ENCODE peak calls at places on chromosomes 13 and 19, in five cellular contexts. B is A549, C is right lobe of liver, S is adrenal gland, R is heart left ventricle. A is an unnamed sample.

GRCh38 chr19:30648321-30648720 is 276.1 kb downstream of the ZNF536 start:
- DNase-seq in S (no peak), C (no peak), R (no peak), B (no peak), A (no peak)

GRCh38 chr19:6248856-6249255 is 30.9 kb downstream of the MLLT1 start:
- DNase-seq in C (no peak), B (no peak), S (no peak), R (no peak), A (no peak)

GRCh38 chr19:44807652-44808462 is 1.0 kb upstream of the BCAM start:
- DNase-seq in S (peak; percentile 52), C (peak; percentile 82), B (peak; percentile 82), R (peak; percentile 36), A (peak; percentile 91)

GRCh38 chr13:19672990-19673389 is 39.5 kb downstream of the MPHOSPH8 start:
- DNase-seq in B (no peak), R (no peak), S (peak; percentile 37), C (no peak), A (no peak)

GRCh38 chr13:98826156-98826555 is 73.7 kb upstream of the SLC15A1 start:
- DNase-seq in B (no peak), C (no peak), R (no peak), S (no peak), A (no peak)

GRCh38 chr19:6754653-6755463 is 12.4 kb downstream of the SH2D3A start:
- DNase-seq in C (peak; percentile 18), B (no peak), S (no peak), R (no peak), A (no peak)

GRCh38 chr19:1214862-1215731 is 9.5 kb downstream of the STK11 start:
- DNase-seq in S (peak; percentile 93), R (peak; percentile 74), B (no peak), C (peak; percentile 79), A (peak; percentile 93)

GRCh38 chr19:6766357-6767080 is 716 bp downstream of the SH2D3A start:
- DNase-seq in B (no peak), S (no peak), R (no peak), C (no peak), A (no peak)

GRCh38 chr13:73220966-73221720 is 162.3 kb downstream of the KLF5 start:
- DNase-seq in C (no peak), S (no peak), B (no peak), R (no peak), A (no peak)

GRCh38 chr13:65710514-65710913 is 1519.6 kb downstream of the PCDH9 start:
- DNase-seq in B (no peak), R (no peak), C (no peak), S (no peak), A (no peak)

GRCh38 chr13:101945435-101945834 is 456.4 kb downstream of the FGF14 start:
- DNase-seq in S (no peak), R (no peak), C (no peak), B (no peak), A (no peak)

GRCh38 chr13:75968103-75968838 is 332.1 kb downstream of the LMO7 start:
- DNase-seq in S (no peak), R (no peak), B (no peak), C (no peak), A (no peak)

GRCh38 chr19:53962887-53963435 is at the start of gene CACNG8:
- DNase-seq in R (no peak), C (peak; percentile 40), B (no peak), S (no peak), A (no peak)

GRCh38 chr19:42450314-42450934 is 7.7 kb upstream of the CXCL17 start:
- DNase-seq in C (peak; percentile 81), R (peak; percentile 79), B (peak; percentile 97), S (peak; percentile 78), A (peak; percentile 88)

GRCh38 chr13:112885782-112886268 is 83.2 kb upstream of the MCF2L start:
- DNase-seq in R (peak; percentile 75), C (peak; percentile 94), S (peak; percentile 91), B (peak; percentile 20), A (peak; percentile 95)

GRCh38 chr13:112245959-112246358 is 130.2 kb upstream of the SPACA7 start:
- DNase-seq in C (no peak), S (no peak), R (no peak), B (no peak), A (no peak)

GRCh38 chr13:39186205-39186880 is 148.1 kb downstream of the NHLRC3 start:
- DNase-seq in B (no peak), R (no peak), S (no peak), C (no peak), A (no peak)

GRCh38 chr13:61954092-61954491 is 538.4 kb upstream of the PCDH20 start:
- DNase-seq in B (no peak), R (no peak), C (no peak), S (no peak), A (no peak)

GRCh38 chr13:31008400-31009115 is 76.1 kb downstream of the TEX26 start:
- DNase-seq in R (no peak), C (no peak), B (no peak), S (no peak), A (no peak)

GRCh38 chr13:33578786-33579185 is 239.2 kb upstream of the RFC3 start:
- DNase-seq in C (no peak), S (no peak), R (no peak), B (no peak), A (no peak)

GRCh38 chr13:47109028-47109427 is 212.2 kb upstream of the HTR2A start:
- DNase-seq in S (no peak), R (no peak), C (no peak), B (no peak), A (no peak)

GRCh38 chr13:93726173-93727019 is 499.8 kb downstream of the GPC6 start:
- DNase-seq in B (no peak), R (no peak), C (no peak), S (no peak), A (no peak)

GRCh38 chr19:1136201-1136600 is 32.4 kb downstream of the GPX4 start:
- DNase-seq in C (peak; percentile 56), S (no peak), R (no peak), B (no peak), A (peak; percentile 23)

GRCh38 chr13:34942732-34943674 is 933 bp downstream of the NBEA start:
- DNase-seq in C (no peak), S (peak; percentile 30), B (peak; percentile 4), R (peak; percentile 37), A (peak; percentile 68)

GRCh38 chr19:14317157-14317556 is 64.1 kb upstream of the ADGRE5 start:
- DNase-seq in R (no peak), B (no peak), C (no peak), S (no peak), A (no peak)

GRCh38 chr19:35168261-35168660 is 13.7 kb downstream of the FXYD5 start:
- DNase-seq in C (no peak), S (no peak), B (no peak), R (peak; percentile 4), A (no peak)

GRCh38 chr13:47216176-47216822 is 319.4 kb upstream of the HTR2A start:
- DNase-seq in B (no peak), R (no peak), S (no peak), C (no peak), A (no peak)

GRCh38 chr19:29263305-29264080 is 50.5 kb upstream of the UQCRFS1 start:
- DNase-seq in C (no peak), B (peak; percentile 59), R (no peak), S (no peak), A (peak; percentile 13)

GRCh38 chr19:18867199-18867598 is 28.8 kb downstream of the CERS1 start:
- DNase-seq in B (no peak), R (no peak), C (no peak), S (no peak), A (no peak)

GRCh38 chr19:10295305-10295846 is 5.6 kb downstream of the ICAM5 start:
- DNase-seq in C (no peak), S (no peak), R (no peak), B (no peak), A (peak; percentile 81)

GRCh38 chr19:1240925-1241324 is 626 bp upstream of the ATP5F1D start:
- DNase-seq in S (no peak), R (no peak), B (no peak), C (no peak), A (peak; percentile 23)

GRCh38 chr19:10748924-10749434 is 31.1 kb downstream of the DNM2 start:
- DNase-seq in S (peak; percentile 70), B (peak; percentile 51), R (no peak), C (peak; percentile 74), A (peak; percentile 45)

GRCh38 chr13:75610466-75610865 is 25.7 kb upstream of the LMO7 start:
- DNase-seq in R (no peak), C (no peak), B (no peak), S (no peak), A (no peak)

GRCh38 chr13:32941368-32941767 is 74.9 kb upstream of the KL start:
- DNase-seq in C (no peak), B (no peak), S (no peak), R (no peak), A (no peak)

DNA sequence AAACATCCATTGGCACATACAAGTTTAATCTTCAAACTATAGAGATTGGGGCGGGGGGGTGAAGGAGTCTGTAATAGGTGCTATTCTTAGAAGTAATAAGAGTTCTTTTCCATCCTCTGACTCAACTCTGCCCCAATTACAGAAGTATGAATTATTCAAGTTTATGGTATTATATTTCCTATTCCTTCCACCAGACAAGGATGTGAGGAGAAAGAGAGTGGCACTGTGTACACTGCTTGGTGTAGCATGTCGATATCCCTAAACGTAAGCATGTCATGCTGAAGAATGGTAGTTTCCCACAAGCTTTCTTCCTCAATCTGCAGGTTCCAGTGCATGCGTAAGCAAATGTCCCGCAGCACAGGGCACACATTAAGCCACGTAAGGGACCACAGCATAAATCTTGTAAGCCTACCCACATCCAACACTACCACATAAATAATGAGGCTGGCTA is 14.1 kb downstream of the BRD4 start:
- DNase-seq in B (no peak), C (no peak), S (no peak), R (no peak), A (no peak)
- H3K4me1 ChIP-seq in B (peaks cover 51% of the 10 kb centered on the region), C (peaks cover 61% of the 10 kb centered on the region), S (peaks cover 57% of the 10 kb centered on the region), R (peaks cover 99% of the 10 kb centered on the region), A (peaks cover 90% of the 10 kb centered on the region)

GRCh38 chr19:58387338-58388174 is 487 bp downstream of the RPS5 start:
- DNase-seq in C (no peak), S (no peak), B (no peak), R (no peak), A (no peak)
- TF ChIP-seq CTCF in C (no peak), S (no peak), B (no peak), R (no peak), A (no peak)

DNA sequence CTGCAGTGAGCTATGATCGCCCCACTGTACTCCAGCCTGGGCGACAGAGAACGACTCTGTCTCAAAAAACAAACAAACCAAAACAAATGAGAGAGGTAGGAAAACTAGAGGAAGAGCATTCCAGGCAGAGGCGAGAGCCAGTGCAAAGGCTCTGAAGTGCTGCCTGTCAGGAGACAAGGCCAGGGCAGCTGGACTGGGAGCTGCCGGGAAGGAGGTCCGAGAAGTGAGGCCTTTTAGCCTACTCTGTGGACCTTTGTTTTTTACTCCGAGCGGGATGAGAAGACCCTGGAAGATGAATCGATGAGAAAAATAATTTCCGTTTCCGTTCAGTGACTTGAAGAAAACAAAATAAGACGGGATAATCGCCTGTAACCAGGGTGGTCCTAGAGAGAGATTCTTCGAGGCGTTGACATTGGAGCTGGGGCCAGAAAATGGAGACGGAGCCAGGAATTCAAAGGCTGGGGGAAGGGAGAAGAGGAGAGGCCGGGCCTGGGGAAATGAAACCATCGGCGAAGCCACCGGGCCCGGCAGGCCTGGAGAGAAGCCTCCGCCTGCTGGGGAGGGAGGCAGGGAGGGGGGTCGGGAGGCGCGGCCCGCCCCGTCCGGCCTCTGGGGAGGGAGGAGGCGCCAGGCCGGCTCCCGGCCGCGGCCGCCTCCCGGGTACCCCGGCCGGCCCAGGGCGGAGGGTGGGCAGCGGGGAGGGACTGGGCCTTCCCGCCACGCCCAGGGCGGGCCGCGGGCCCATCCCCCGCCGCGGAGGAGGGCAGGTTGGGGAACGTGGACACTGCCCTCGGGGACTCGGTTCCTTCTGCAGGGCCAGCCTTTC is 7.8 kb upstream of the SERTAD1 start:
- DNase-seq in B (peak; percentile 95), R (peak; percentile 92), S (peak; percentile 93), C (peak; percentile 94), A (peak; percentile 93)
- TF ChIP-seq POLR2A in B (peak; percentile 90), R (peak; percentile 52), S (peak; percentile 21), C (peak; percentile 52), A (peak; percentile 68)

GRCh38 chr13:110410906-110411305 is 103.8 kb downstream of the COL4A2 start:
- DNase-seq in S (no peak), C (no peak), R (no peak), B (no peak), A (no peak)
- H3K4me1 ChIP-seq in S (no peaks in the 10 kb centered on the region), C (peaks cover 6% of the 10 kb centered on the region), R (peaks cover 97% of the 10 kb centered on the region), B (peaks cover 26% of the 10 kb centered on the region), A (peaks cover 84% of the 10 kb centered on the region)

A was measured in thyroid gland.